ENCODE peak calls at places on chromosome 12, in seven cellular contexts. G, Y, I, P, C, J and N are unnamed samples.

GRCh38 chr12:124939428-124940142 is 25.1 kb upstream of the UBC start:
- DNase-seq in G (peak), Y (peak), I (peak), P (peak), C (peak), J (peak), N (no peak)

GRCh38 chr12:116552750-116553383 is 6.3 kb upstream of the MAP1LC3B2 start:
- DNase-seq in G (no peak), Y (no peak), I (no peak), P (no peak), C (no peak), J (no peak), N (no peak)

GRCh38 chr12:51293693-51294092 is 23.5 kb upstream of the SMAGP start:
- DNase-seq in G (no peak), Y (no peak), I (no peak), P (no peak), C (no peak), J (no peak), N (no peak)

GRCh38 chr12:107760207-107760816 is 625 bp downstream of the PRDM4 start:
- DNase-seq in G (peak), Y (no peak), I (peak), P (peak), C (no peak), J (peak), N (no peak)

GRCh38 chr12:6639151-6639773 is 3.5 kb upstream of the LPAR5 start:
- DNase-seq in G (no peak), Y (no peak), I (no peak), P (peak), C (no peak), J (peak), N (no peak)

GRCh38 chr12:75526655-75527511 is 15.5 kb upstream of the KRR1 start:
- DNase-seq in G (peak), Y (peak), I (no peak), P (peak), C (peak), J (peak), N (peak)

GRCh38 chr12:74514098-74514872 is 23.4 kb upstream of the ATXN7L3B start:
- DNase-seq in G (peak), Y (no peak), I (no peak), P (no peak), C (no peak), J (peak), N (no peak)

GRCh38 chr12:109389146-109389545 is 41.4 kb downstream of the MYO1H start:
- DNase-seq in G (peak), Y (no peak), I (no peak), P (peak), C (no peak), J (peak), N (no peak)

GRCh38 chr12:53182836-53183235 is 2.1 kb upstream of the CSAD start:
- DNase-seq in G (no peak), Y (no peak), I (no peak), P (no peak), C (no peak), J (no peak), N (no peak)

GRCh38 chr12:128920468-128920867 is 67.2 kb downstream of the GLT1D1 start:
- DNase-seq in G (no peak), Y (no peak), I (no peak), P (no peak), C (no peak), J (no peak), N (no peak)

GRCh38 chr12:16636435-16637055 is 30.6 kb upstream of the LMO3 start:
- DNase-seq in G (no peak), Y (no peak), I (no peak), P (no peak), C (peak), J (no peak), N (no peak)

GRCh38 chr12:58252914-58253313 is 311.5 kb downstream of the ATP23 start:
- DNase-seq in G (no peak), Y (no peak), I (no peak), P (no peak), C (no peak), J (no peak), N (no peak)

GRCh38 chr12:82818276-82819035 is 131.8 kb downstream of the TMTC2 start:
- DNase-seq in G (no peak), Y (no peak), I (no peak), P (no peak), C (no peak), J (no peak), N (no peak)

GRCh38 chr12:75900781-75901254 is 130.8 kb downstream of the PHLDA1 start:
- DNase-seq in G (peak), Y (no peak), I (no peak), P (no peak), C (no peak), J (no peak), N (no peak)

GRCh38 chr12:32595251-32595650 is 83.8 kb upstream of the DNM1L start:
- DNase-seq in G (no peak), Y (no peak), I (no peak), P (no peak), C (no peak), J (no peak), N (no peak)

GRCh38 chr12:7959278-7960063 is 23.5 kb upstream of the SLC2A3 start:
- DNase-seq in G (peak), Y (no peak), I (no peak), P (no peak), C (peak), J (peak), N (no peak)

GRCh38 chr12:2372735-2373134 is 319.9 kb downstream of the CACNA1C start:
- DNase-seq in G (no peak), Y (no peak), I (no peak), P (no peak), C (no peak), J (no peak), N (no peak)

GRCh38 chr12:52401926-52402325 is 4.2 kb downstream of the KRT82 start:
- DNase-seq in G (no peak), Y (no peak), I (no peak), P (no peak), C (no peak), J (no peak), N (no peak)

GRCh38 chr12:54917001-54917488 is 62.7 kb downstream of the MUCL1 start:
- DNase-seq in G (no peak), Y (no peak), I (no peak), P (no peak), C (no peak), J (no peak), N (no peak)

GRCh38 chr12:20024194-20024593 is 344.1 kb upstream of the PDE3A start:
- DNase-seq in G (no peak), Y (no peak), I (no peak), P (no peak), C (no peak), J (no peak), N (no peak)
- TF ChIP-seq JUND in G (no peak), Y (no peak), I (no peak), P (no peak), C (no peak), J (no peak), N (no peak)

DNA sequence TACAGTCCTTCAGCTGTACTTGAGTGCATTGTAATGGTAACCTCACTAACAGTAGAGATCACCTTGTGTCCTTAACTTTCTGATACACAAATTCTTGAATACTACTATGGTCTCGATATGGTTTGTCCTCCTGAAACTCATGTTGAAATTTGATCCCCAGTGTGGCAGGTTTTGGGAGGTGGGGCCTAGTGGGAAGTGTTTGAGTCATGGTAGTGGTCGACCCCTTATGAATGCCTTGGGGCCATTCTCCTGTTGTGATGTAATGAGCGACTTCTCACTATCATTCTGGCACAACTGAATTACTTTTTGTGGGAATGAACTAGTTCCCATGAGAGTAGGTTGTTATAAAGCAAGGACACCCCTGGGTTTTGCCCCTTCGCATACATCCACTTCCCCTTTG is 52.3 kb downstream of the IPO8 start:
- DNase-seq in G (no peak), Y (no peak), I (no peak), P (no peak), C (no peak), J (no peak), N (no peak)
- TF ChIP-seq JUND in G (no peak), Y (no peak), I (no peak), P (no peak), C (no peak), J (no peak), N (no peak)

DNA sequence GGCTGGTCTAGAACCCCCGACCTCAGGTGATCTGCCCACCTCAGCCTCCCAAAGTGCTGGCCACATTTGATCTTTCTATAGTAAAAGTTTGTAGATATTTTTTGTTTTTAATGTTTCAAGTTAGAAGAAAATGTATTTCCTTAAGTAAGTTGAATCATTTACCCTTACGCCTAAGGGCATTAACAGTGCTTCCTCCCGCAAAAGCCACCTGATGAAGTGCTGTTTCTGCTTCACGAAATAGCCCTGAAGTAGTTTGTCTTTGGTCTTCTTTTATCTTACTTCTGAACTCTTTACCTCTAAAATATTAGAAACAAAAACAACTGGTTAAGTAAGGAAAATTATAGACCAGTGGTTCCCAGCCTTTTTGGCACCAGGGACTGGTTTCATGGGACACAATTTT is 22.7 kb downstream of the PAWR start:
- DNase-seq in G (no peak), Y (no peak), I (no peak), P (no peak), C (no peak), J (no peak), N (no peak)
- TF ChIP-seq JUND in G (no peak), Y (no peak), I (no peak), P (no peak), C (no peak), J (no peak), N (no peak)

GRCh38 chr12:66232258-66232657 is 43.2 kb downstream of the IRAK3 start:
- DNase-seq in G (no peak), Y (no peak), I (no peak), P (no peak), C (no peak), J (no peak), N (no peak)

GRCh38 chr12:66237505-66238175 is 48.6 kb downstream of the IRAK3 start:
- DNase-seq in G (no peak), Y (no peak), I (no peak), P (no peak), C (no peak), J (no peak), N (peak)

GRCh38 chr12:66239295-66239694 is 50.3 kb downstream of the IRAK3 start:
- DNase-seq in G (no peak), Y (no peak), I (no peak), P (no peak), C (no peak), J (no peak), N (no peak)

GRCh38 chr12:66236969-66237368 is 48.0 kb downstream of the IRAK3 start:
- DNase-seq in G (no peak), Y (no peak), I (no peak), P (no peak), C (no peak), J (no peak), N (no peak)

GRCh38 chr12:66235626-66236281 is 46.7 kb downstream of the IRAK3 start:
- DNase-seq in G (no peak), Y (no peak), I (no peak), P (peak), C (no peak), J (no peak), N (no peak)
- TF ChIP-seq JUND in G (no peak), Y (no peak), I (no peak), P (no peak), C (no peak), J (no peak), N (no peak)

GRCh38 chr12:101637936-101638335 is 43.2 kb downstream of the MYBPC1 start:
- DNase-seq in G (no peak), Y (no peak), I (no peak), P (no peak), C (no peak), J (no peak), N (no peak)
- TF ChIP-seq JUND in G (no peak), Y (no peak), I (no peak), P (no peak), C (no peak), J (no peak), N (no peak)

GRCh38 chr12:92242917-92243316 is 97.3 kb upstream of the BTG1 start:
- DNase-seq in G (no peak), Y (no peak), I (no peak), P (no peak), C (no peak), J (no peak), N (no peak)

GRCh38 chr12:92248977-92249376 is 103.3 kb upstream of the BTG1 start:
- DNase-seq in G (no peak), Y (no peak), I (no peak), P (no peak), C (no peak), J (no peak), N (no peak)

GRCh38 chr12:92244036-92244435 is 98.4 kb upstream of the BTG1 start:
- DNase-seq in G (no peak), Y (no peak), I (no peak), P (no peak), C (no peak), J (no peak), N (peak)
- TF ChIP-seq JUND in G (no peak), Y (no peak), I (no peak), P (no peak), C (no peak), J (no peak), N (no peak)

DNA sequence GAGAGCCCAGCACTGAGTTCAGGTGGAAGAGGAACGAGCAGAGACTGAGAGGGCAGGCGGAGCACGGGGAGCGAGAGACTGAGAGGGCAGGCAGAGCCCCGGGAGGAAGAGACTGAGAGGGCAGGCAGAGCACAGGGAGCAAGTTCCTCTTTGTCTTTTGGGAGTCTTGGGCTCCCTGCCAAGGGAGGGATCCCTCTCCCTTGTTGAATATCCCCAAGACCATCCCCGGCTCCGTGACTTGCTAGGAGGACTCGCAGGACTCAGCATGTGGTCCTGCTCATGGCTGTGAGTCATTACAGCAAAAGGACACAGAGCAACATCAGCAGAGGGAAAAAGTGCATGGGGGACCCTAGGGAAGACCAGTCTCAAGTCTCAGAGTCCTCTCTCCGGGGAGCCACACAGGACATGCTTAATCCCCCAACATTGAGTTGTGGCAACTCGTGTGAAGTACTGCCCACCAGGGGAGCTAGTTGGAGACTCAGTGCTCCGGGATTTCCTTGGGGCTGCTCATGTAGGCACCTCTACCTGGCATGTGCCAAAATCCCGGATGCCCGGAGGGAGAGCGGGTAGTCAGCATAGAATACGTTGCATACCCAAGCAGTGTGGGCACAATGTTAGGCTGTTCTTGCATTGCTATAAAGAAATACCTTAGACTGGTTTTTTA is 81.0 kb downstream of the CCDC92 start:
- DNase-seq in G (no peak), Y (no peak), I (no peak), P (no peak), C (no peak), J (no peak), N (no peak)
- TF ChIP-seq JUND in G (no peak), Y (no peak), I (no peak), P (no peak), C (no peak), J (no peak), N (no peak)

DNA sequence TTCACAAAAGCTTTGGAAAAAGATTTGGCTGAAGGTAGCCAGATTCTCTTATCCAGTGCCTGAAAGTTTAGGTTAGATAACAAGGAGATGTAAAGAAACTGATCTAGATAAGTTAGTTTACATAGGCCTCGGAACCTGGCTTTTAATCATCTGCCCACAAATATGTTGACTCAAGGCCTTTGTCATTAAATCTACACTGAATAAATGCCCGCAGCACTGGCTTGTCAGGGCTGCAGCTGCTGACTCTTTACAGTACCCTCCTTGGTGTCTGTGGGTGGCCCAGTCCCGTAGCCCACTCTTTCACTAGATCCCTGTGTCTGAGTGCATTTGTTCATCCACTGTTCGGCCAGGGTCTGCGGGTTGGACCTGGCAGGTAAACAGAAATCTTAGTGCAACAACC is 58.0 kb downstream of the TMEM116 start:
- DNase-seq in G (no peak), Y (no peak), I (no peak), P (no peak), C (no peak), J (no peak), N (no peak)
- TF ChIP-seq JUND in G (no peak), Y (no peak), I (no peak), P (no peak), C (no peak), J (no peak), N (no peak)

GRCh38 chr12:45407967-45408743 is 192.3 kb downstream of the ANO6 start:
- DNase-seq in G (no peak), Y (no peak), I (no peak), P (no peak), C (no peak), J (no peak), N (no peak)

GRCh38 chr12:45415393-45415817 is 199.5 kb downstream of the ANO6 start:
- DNase-seq in G (peak), Y (peak), I (no peak), P (no peak), C (peak), J (peak), N (peak)

GRCh38 chr12:45407188-45407850 is 191.4 kb downstream of the ANO6 start:
- DNase-seq in G (no peak), Y (no peak), I (no peak), P (no peak), C (no peak), J (peak), N (no peak)

DNA sequence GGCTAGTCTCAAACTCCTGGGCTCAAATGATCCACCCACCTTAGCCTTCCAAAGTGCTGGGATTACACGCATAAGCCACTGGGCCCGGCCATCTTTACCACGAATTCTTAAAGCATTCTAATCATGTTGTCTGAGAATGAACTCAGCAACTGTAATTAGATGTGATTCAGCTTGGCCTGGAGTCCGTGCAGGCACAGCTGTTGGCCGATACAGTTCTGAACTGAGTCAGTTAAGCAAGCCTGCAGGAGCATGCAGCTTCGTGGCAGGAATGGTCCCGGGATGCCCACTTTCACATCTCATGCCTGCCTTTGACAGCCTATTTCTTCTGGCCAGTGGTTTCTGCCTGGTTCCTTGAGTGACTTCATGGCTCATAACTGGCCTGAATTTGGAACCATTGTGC is 194.1 kb downstream of the ANO6 start:
- DNase-seq in G (no peak), Y (no peak), I (no peak), P (no peak), C (no peak), J (no peak), N (no peak)
- TF ChIP-seq JUND in G (no peak), Y (no peak), I (no peak), P (no peak), C (no peak), J (no peak), N (no peak)